ENCODE peak calls at places on chromosomes 11 and 22, in nine cellular contexts. M is OCI-LY7, I is MM.1S, X is GM23338, S is HCT116, E is GM23248, K is hepatocyte, H is SK-N-SH, V is PC-9. T is an unnamed sample. For H3K9me2, the result is how much of the 10 kb centered on the place peaks cover.

GRCh38 chr22:23591203-23591791 is 11.2 kb upstream of the IGLL1 start:
- DNase-seq in I (peak), X (peak), E (peak), H (peak), V (no peak), K (peak), M (peak), S (peak), T (peak)

GRCh38 chr11:118791015-118791960 is at the start of gene DDX6:
- DNase-seq in E (peak), M (peak), I (peak), K (peak), X (peak), V (peak), S (peak), H (peak), T (peak)

GRCh38 chr11:91608662-91609061 is 616.0 kb upstream of the FAT3 start:
- DNase-seq in E (no peak), S (no peak), M (no peak), V (no peak), K (no peak), X (no peak), H (no peak), I (no peak), T (no peak)

GRCh38 chr11:117668291-117668690 is 128.7 kb downstream of the DSCAML1 start:
- DNase-seq in K (no peak), H (no peak), V (no peak), M (no peak), S (no peak), X (no peak), E (no peak), I (no peak), T (no peak)

GRCh38 chr22:29253561-29254282 is 14.1 kb downstream of the RHBDD3 start:
- DNase-seq in H (peak), I (no peak), X (peak), K (no peak), S (no peak), M (no peak), V (peak), E (no peak), T (no peak)

GRCh38 chr22:50148166-50148500 is 22.4 kb upstream of the PANX2 start:
- DNase-seq in H (no peak), E (no peak), K (no peak), M (no peak), S (no peak), V (no peak), I (no peak), X (no peak), T (no peak)

GRCh38 chr22:48874956-48875355 is 952.7 kb downstream of the BRD1 start:
- DNase-seq in K (no peak), E (no peak), X (no peak), S (no peak), I (no peak), H (no peak), M (no peak), V (no peak), T (no peak)

GRCh38 chr11:699753-700152 is 4.1 kb downstream of the TMEM80 start:
- DNase-seq in X (no peak), H (no peak), M (no peak), E (no peak), I (no peak), S (no peak), V (no peak), K (no peak), T (no peak)

GRCh38 chr11:10633261-10633660 is 60.3 kb downstream of the IRAG1 start:
- DNase-seq in V (peak), H (no peak), S (no peak), M (no peak), K (no peak), X (no peak), E (no peak), I (peak), T (no peak)

GRCh38 chr11:73761403-73761945 is 600 bp upstream of the RAB6A start:
- DNase-seq in M (no peak), X (no peak), I (no peak), H (no peak), E (no peak), V (no peak), K (no peak), S (no peak), T (no peak)

DNA sequence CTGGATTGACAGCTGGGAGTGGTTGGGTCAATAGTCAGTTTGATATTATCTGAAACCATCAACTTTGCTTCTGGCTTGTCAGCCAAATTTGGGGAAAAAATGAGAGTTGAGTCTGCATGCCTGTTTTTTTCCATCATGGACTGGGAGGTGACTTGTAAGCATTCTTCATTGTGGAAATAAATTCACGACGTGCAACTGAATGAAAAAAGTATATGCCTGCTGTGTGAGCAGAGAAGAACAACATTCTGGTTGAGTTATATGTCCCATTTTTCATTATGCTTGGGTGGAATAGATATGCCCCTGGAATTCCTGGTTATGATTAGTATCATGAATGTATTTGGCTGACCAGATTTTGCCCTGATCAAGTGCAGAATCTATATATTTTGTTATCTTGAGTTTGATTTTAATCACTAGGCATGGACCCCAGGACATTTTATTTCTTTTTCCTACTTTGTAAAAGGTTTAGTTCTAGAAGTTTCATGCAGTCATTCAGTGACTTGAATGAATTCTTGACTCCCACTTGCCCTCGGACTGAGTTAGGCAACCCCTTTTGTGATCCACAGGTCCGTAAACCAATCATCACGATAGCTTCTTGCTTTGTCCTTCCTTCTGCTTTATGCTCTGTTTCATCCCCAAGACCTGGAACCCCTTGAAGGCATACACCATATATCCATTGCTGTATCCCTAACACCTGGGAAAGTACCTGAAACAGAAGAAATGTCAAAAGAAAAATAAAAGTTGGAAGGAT is 205.8 kb downstream of the NAV2 start:
- DNase-seq in M (no peak), K (no peak), H (no peak), S (no peak), X (no peak), E (peak), I (no peak), V (peak), T (no peak)
- H3K9me2 ChIP-seq in M (under half), K (under half), H (under half), S (under half), X (under half), E (under half), I (under half), V (under half), T (under half)

DNA sequence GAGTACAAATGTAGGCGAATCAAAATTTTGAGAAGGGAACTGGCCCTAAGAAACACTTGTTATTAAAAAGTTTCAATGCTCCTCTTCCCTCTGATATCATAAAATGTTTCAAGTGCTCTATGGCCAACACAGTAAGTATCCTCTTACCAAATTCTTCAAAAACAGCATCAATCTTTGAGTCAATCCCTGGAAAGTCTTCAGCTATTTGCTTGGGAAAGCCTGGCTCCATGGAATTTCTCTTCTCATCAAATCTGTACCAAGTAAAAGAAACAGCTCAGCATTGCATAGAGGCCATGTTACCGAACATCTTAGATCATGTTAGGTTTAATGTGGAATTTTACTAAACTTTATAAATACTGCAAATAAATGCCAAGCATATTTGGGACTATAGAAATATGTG is 6.3 kb downstream of the MMP3 start:
- DNase-seq in M (no peak), S (no peak), K (no peak), V (peak), X (no peak), E (peak), H (no peak), I (no peak), T (no peak)
- H3K4me3 ChIP-seq in M (no peak), S (no peak), K (no peak), V (no peak), X (no peak), E (no peak), H (no peak), I (no peak), T (no peak)

GRCh38 chr11:8368194-8368593 is 104.5 kb upstream of the LMO1 start:
- DNase-seq in E (no peak), X (no peak), V (no peak), S (no peak), K (no peak), H (peak), M (no peak), I (no peak), T (no peak)
- H2AFZ ChIP-seq in E (no peak), X (no peak), V (no peak), S (no peak), K (no peak), H (no peak), M (no peak), I (no peak), T (no peak)

GRCh38 chr11:45179686-45180085 is 33.2 kb downstream of the PRDM11 start:
- DNase-seq in H (no peak), K (no peak), M (no peak), E (no peak), S (no peak), V (no peak), X (no peak), I (no peak), T (no peak)
- H3K9me2 ChIP-seq in H (under half), K (under half), M (under half), E (under half), S (under half), V (under half), X (under half), I (under half), T (under half)

DNA sequence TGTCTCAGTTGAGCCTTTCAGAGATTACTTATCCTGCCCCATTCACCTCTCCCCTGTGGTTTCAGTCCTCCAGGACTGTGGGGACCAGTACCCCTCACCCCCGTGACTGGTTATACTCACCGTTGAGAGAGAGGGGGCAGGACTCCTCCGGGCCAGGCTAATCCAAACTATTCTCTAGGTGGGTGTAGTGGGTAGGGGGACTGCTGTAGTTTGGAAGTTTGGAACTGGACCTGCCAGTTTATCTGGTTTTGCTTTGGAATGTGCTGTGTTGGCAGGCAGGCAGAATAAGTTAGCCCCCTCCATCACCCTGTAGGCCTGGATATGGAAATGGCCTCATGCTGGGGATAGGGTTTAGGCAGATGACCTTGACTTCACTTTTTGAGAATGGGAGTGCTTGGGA is 13.5 kb downstream of the TEAD1 start:
- DNase-seq in H (no peak), S (no peak), V (peak), M (no peak), E (no peak), K (no peak), I (no peak), X (peak), T (no peak)
- H3K4me3 ChIP-seq in H (no peak), S (no peak), V (peak), M (no peak), E (no peak), K (no peak), I (no peak), X (peak), T (no peak)

GRCh38 chr11:109121173-109121938 is 300.6 kb upstream of the C11orf87 start:
- DNase-seq in V (no peak), K (no peak), I (no peak), S (no peak), E (no peak), X (no peak), M (no peak), H (no peak), T (no peak)

GRCh38 chr11:109120341-109120740 is 301.6 kb upstream of the C11orf87 start:
- DNase-seq in K (no peak), H (no peak), I (no peak), S (no peak), E (no peak), X (peak), M (no peak), V (no peak), T (no peak)

DNA sequence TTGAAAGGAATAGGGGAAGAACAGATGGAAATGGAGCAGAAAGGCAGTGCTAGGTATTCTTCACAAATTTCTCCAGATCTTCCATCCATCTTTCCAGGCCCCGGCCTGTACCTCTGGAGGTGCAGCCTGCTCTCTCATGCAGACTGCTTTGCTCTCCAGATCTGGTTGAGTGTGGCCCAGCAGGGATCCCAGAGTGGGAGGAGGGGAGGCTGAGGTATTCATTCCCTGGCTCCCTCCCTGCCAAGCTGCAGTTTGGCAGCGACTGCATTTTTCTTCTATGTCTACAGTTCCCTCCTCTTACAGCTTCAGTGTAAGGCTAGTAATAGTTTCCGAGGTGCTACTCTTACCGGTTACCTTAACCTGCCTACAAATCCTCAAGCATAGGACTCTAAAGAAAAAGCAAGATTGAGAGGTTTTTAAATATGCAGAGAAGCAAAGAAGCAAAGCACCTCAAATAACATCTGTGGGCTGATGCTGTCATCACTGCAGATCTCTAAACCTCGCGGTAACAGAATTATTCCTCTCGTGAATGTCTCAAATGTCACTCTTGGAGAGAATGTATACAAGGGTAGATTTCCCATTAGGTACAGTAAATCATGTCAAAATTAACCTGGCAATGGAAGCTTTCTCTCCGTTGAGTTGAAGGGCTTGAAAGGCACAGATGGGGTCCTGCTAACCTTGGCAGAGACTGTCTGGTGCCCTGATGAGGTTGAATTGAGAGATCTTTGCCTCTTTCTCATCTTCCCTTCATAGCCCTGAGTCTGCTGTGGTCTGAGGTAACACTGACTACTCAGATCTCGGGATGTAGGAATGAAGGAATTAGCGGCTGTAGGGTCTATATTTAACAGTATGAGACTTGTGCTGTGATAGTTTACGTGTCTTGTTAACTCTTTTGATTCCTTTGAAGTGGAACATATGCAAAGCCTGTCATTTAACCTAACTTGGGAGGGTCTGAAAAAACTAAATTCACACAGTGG is 297.9 kb upstream of the C11orf87 start:
- DNase-seq in H (no peak), I (no peak), X (peak), E (peak), V (no peak), S (no peak), K (no peak), M (no peak), T (no peak)
- H2AFZ ChIP-seq in H (no peak), I (no peak), X (peak), E (peak), V (no peak), S (no peak), K (peak), M (no peak), T (no peak)

DNA sequence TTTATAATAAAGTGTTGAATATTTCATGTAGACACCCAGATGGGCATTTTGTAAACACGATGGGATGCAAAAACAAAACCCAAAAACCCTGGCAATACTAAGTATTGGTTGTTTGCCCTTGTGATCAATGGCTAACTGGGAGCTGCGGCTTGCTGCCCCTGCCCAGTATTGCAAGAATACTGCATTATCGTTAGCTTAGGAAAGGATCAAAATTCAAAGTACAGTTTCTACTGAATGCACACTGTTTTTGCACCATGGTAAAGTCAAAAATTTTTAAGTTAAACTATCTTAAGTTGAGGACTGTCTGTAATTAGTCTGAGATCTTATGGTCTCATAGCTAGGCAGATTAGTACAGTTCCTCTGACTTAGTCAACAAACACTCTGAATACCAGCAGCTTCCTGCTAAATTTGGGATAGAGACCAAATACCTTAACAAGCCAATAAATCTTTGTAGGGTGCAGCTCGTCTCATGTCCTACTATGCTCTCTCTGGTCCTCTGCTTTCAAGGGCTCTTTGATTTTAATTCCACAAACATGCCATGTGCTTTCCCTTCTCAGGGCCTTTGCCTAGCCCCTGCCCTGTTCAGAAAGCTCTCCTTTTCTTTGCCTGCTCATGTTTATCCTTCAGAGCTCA is 4.0 kb downstream of the CCDC90B start:
- DNase-seq in I (no peak), X (no peak), M (no peak), E (peak), H (no peak), K (no peak), S (no peak), V (no peak), T (no peak)
- H3K9me2 ChIP-seq in I (under half), X (under half), M (under half), E (under half), H (under half), K (under half), S (under half), V (under half), T (under half)

DNA sequence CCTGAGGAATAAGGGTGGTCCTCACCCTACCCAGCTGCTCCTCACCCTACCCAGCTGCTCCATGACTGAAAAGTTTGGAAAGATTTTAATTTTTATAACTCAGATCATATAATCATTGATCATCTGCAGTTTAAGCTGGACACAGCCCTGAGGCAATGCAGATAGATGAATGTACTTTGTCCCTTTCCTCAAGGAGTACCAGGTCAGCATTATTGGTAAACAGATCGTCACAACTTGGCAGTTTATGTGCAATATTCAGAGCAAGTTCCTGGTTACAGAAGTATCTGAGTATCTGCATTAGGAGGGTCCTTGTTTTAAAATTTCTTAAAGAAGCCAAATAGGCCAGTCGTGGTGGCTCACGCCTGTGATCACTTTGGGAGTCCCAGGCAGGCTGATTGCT is 3.6 kb downstream of the TNRC6B start:
- DNase-seq in H (no peak), M (no peak), I (no peak), V (no peak), X (no peak), S (no peak), E (peak), K (no peak), T (no peak)
- H3K4me3 ChIP-seq in H (no peak), M (no peak), I (no peak), V (no peak), X (no peak), S (no peak), E (peak), K (no peak), T (no peak)